ENCODE peak calls at places on chromosomes 2 and 18, in ten cellular contexts. One of them, this sample, is unnamed.

GRCh38 chr2:175170679-175171304 is 2.8 kb upstream of the ATF2 start:
- DNase-seq in astrocyte of the spinal cord: no peak
- DNase-seq in brain microvascular endothelial cell: no peak
- DNase-seq in uterus: no peak
- DNase-seq in fibroblast of the aortic adventitia: no peak
- DNase-seq in SK-N-SH: no peak
- DNase-seq in fibroblast of villous mesenchyme: no peak
- DNase-seq in fibroblast of lung: no peak
- DNase-seq in lung: no peak
- DNase-seq in thyroid gland: no peak
- DNase-seq in this sample: no peak

GRCh38 chr2:222993920-222994650 is 57.9 kb upstream of the KCNE4 start:
- DNase-seq in astrocyte of the spinal cord: peak; percentile 96
- DNase-seq in brain microvascular endothelial cell: peak; percentile 87
- DNase-seq in uterus: peak; percentile 90
- DNase-seq in fibroblast of the aortic adventitia: peak; percentile 99
- DNase-seq in SK-N-SH: peak; percentile 47
- DNase-seq in fibroblast of villous mesenchyme: peak; percentile 98
- DNase-seq in fibroblast of lung: peak; percentile 98
- DNase-seq in lung: peak; percentile 46
- DNase-seq in thyroid gland: peak; percentile 89
- DNase-seq in this sample: peak; percentile 96

GRCh38 chr2:58146707-58147106 is 94.4 kb downstream of the FANCL start:
- DNase-seq in astrocyte of the spinal cord: peak; percentile 26
- DNase-seq in brain microvascular endothelial cell: peak; percentile 45
- DNase-seq in uterus: no peak
- DNase-seq in fibroblast of the aortic adventitia: peak; percentile 32
- DNase-seq in SK-N-SH: no peak
- DNase-seq in fibroblast of villous mesenchyme: no peak
- DNase-seq in fibroblast of lung: no peak
- DNase-seq in lung: no peak
- DNase-seq in thyroid gland: no peak
- DNase-seq in this sample: peak; percentile 33

GRCh38 chr2:43950383-43951008 is 45.3 kb downstream of the LRPPRC start:
- DNase-seq in astrocyte of the spinal cord: peak; percentile 51
- DNase-seq in brain microvascular endothelial cell: peak; percentile 9
- DNase-seq in uterus: no peak
- DNase-seq in fibroblast of the aortic adventitia: peak; percentile 55
- DNase-seq in SK-N-SH: peak; percentile 37
- DNase-seq in fibroblast of villous mesenchyme: peak; percentile 63
- DNase-seq in fibroblast of lung: peak; percentile 61
- DNase-seq in lung: no peak
- DNase-seq in thyroid gland: no peak
- DNase-seq in this sample: peak; percentile 77

GRCh38 chr2:88188741-88189140 is 18.6 kb downstream of the THNSL2 start:
- DNase-seq in astrocyte of the spinal cord: no peak
- DNase-seq in brain microvascular endothelial cell: no peak
- DNase-seq in uterus: no peak
- DNase-seq in fibroblast of the aortic adventitia: peak; percentile 55
- DNase-seq in SK-N-SH: no peak
- DNase-seq in fibroblast of villous mesenchyme: peak; percentile 57
- DNase-seq in fibroblast of lung: peak; percentile 74
- DNase-seq in lung: no peak
- DNase-seq in thyroid gland: no peak
- DNase-seq in this sample: peak; percentile 5

GRCh38 chr2:39377226-39377939 is 59.7 kb downstream of the MAP4K3 start:
- DNase-seq in astrocyte of the spinal cord: no peak
- DNase-seq in brain microvascular endothelial cell: no peak
- DNase-seq in uterus: no peak
- DNase-seq in fibroblast of the aortic adventitia: no peak
- DNase-seq in SK-N-SH: no peak
- DNase-seq in fibroblast of villous mesenchyme: peak; percentile 55
- DNase-seq in fibroblast of lung: no peak
- DNase-seq in lung: no peak
- DNase-seq in thyroid gland: no peak
- DNase-seq in this sample: peak; percentile 17

GRCh38 chr2:145020139-145020538 is 500.2 kb upstream of the ZEB2 start:
- DNase-seq in astrocyte of the spinal cord: no peak
- DNase-seq in brain microvascular endothelial cell: no peak
- DNase-seq in uterus: no peak
- DNase-seq in fibroblast of the aortic adventitia: no peak
- DNase-seq in SK-N-SH: no peak
- DNase-seq in fibroblast of villous mesenchyme: no peak
- DNase-seq in fibroblast of lung: no peak
- DNase-seq in lung: no peak
- DNase-seq in thyroid gland: no peak
- DNase-seq in this sample: no peak

GRCh38 chr18:532023-532422 is 31.5 kb upstream of the COLEC12 start:
- DNase-seq in astrocyte of the spinal cord: no peak
- DNase-seq in brain microvascular endothelial cell: no peak
- DNase-seq in uterus: no peak
- DNase-seq in fibroblast of the aortic adventitia: no peak
- DNase-seq in SK-N-SH: no peak
- DNase-seq in fibroblast of villous mesenchyme: no peak
- DNase-seq in fibroblast of lung: no peak
- DNase-seq in lung: no peak
- DNase-seq in thyroid gland: no peak
- DNase-seq in this sample: no peak

GRCh38 chr2:58186501-58186900 is 54.6 kb downstream of the FANCL start:
- DNase-seq in astrocyte of the spinal cord: no peak
- DNase-seq in brain microvascular endothelial cell: no peak
- DNase-seq in uterus: no peak
- DNase-seq in fibroblast of the aortic adventitia: no peak
- DNase-seq in SK-N-SH: no peak
- DNase-seq in fibroblast of villous mesenchyme: peak; percentile 8
- DNase-seq in fibroblast of lung: no peak
- DNase-seq in lung: no peak
- DNase-seq in thyroid gland: no peak
- DNase-seq in this sample: no peak

GRCh38 chr2:229133155-229133772 is 137.8 kb downstream of the PID1 start:
- DNase-seq in astrocyte of the spinal cord: peak; percentile 66
- DNase-seq in brain microvascular endothelial cell: peak; percentile 6
- DNase-seq in uterus: no peak
- DNase-seq in fibroblast of the aortic adventitia: peak; percentile 70
- DNase-seq in SK-N-SH: peak; percentile 35
- DNase-seq in fibroblast of villous mesenchyme: peak; percentile 65
- DNase-seq in fibroblast of lung: peak; percentile 76
- DNase-seq in lung: no peak
- DNase-seq in thyroid gland: no peak
- DNase-seq in this sample: peak; percentile 83

GRCh38 chr2:30691948-30692828 is 115.1 kb downstream of the CAPN13 start:
- DNase-seq in astrocyte of the spinal cord: no peak
- DNase-seq in brain microvascular endothelial cell: no peak
- DNase-seq in uterus: no peak
- DNase-seq in fibroblast of the aortic adventitia: peak; percentile 26
- DNase-seq in SK-N-SH: no peak
- DNase-seq in fibroblast of villous mesenchyme: peak; percentile 17
- DNase-seq in fibroblast of lung: peak; percentile 50
- DNase-seq in lung: peak; percentile 28
- DNase-seq in thyroid gland: no peak
- DNase-seq in this sample: peak; percentile 56
- TF ChIP-seq CTCF in astrocyte of the spinal cord: peak; percentile 36
- TF ChIP-seq CTCF in brain microvascular endothelial cell: peak; percentile 49
- TF ChIP-seq CTCF in uterus: no peak
- TF ChIP-seq CTCF in fibroblast of the aortic adventitia: peak; percentile 34
- TF ChIP-seq CTCF in SK-N-SH: peak; percentile 29
- TF ChIP-seq CTCF in fibroblast of villous mesenchyme: peak; percentile 30
- TF ChIP-seq CTCF in fibroblast of lung: peak; percentile 27
- TF ChIP-seq CTCF in lung: no peak
- TF ChIP-seq CTCF in thyroid gland: no peak
- TF ChIP-seq CTCF in this sample: peak; percentile 48

GRCh38 chr2:27088644-27089043 is 2.1 kb downstream of the KHK start:
- DNase-seq in astrocyte of the spinal cord: no peak
- DNase-seq in brain microvascular endothelial cell: no peak
- DNase-seq in uterus: no peak
- DNase-seq in fibroblast of the aortic adventitia: no peak
- DNase-seq in SK-N-SH: no peak
- DNase-seq in fibroblast of villous mesenchyme: no peak
- DNase-seq in fibroblast of lung: no peak
- DNase-seq in lung: no peak
- DNase-seq in thyroid gland: no peak
- DNase-seq in this sample: no peak
- H3K4me3 ChIP-seq in astrocyte of the spinal cord: no peak overlapping the region
- H3K4me3 ChIP-seq in brain microvascular endothelial cell: no peak overlapping the region
- H3K4me3 ChIP-seq in uterus: no peak overlapping the region
- H3K4me3 ChIP-seq in fibroblast of the aortic adventitia: no peak overlapping the region
- H3K4me3 ChIP-seq in SK-N-SH: no peak overlapping the region
- H3K4me3 ChIP-seq in fibroblast of villous mesenchyme: no peak overlapping the region
- H3K4me3 ChIP-seq in fibroblast of lung: no peak overlapping the region
- H3K4me3 ChIP-seq in lung: no peak overlapping the region
- H3K4me3 ChIP-seq in thyroid gland: no peak overlapping the region
- H3K4me3 ChIP-seq in this sample: no peak overlapping the region

DNA sequence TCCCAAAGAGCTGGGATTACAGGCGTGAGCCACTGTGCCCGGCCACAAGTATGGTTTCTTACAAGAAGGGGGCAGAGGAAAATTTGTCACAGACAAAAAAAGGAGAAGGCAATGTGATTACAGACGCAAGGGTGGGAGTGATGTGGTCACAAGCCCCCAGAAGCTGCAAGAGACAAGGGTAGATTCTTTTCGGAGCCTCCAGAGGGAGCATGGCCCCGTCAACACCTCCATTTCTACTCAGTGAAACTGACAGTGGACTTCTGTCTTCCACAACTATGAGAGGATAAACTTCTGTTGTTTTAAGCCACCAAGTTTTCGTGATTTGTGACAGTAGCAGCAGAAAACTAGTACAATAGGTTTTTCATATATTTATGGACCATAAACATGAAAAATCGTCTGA is 2.1 kb upstream of the TCF7L1 start:
- DNase-seq in astrocyte of the spinal cord: peak; percentile 27
- DNase-seq in brain microvascular endothelial cell: no peak
- DNase-seq in uterus: peak; percentile 27
- DNase-seq in fibroblast of the aortic adventitia: peak; percentile 59
- DNase-seq in SK-N-SH: peak; percentile 47
- DNase-seq in fibroblast of villous mesenchyme: peak; percentile 47
- DNase-seq in fibroblast of lung: peak; percentile 55
- DNase-seq in lung: no peak
- DNase-seq in thyroid gland: no peak
- DNase-seq in this sample: peak; percentile 59
- TF ChIP-seq CTCF in astrocyte of the spinal cord: peak; percentile 64
- TF ChIP-seq CTCF in brain microvascular endothelial cell: peak; percentile 78
- TF ChIP-seq CTCF in uterus: peak; percentile 44
- TF ChIP-seq CTCF in fibroblast of the aortic adventitia: peak; percentile 63
- TF ChIP-seq CTCF in SK-N-SH: peak; percentile 52
- TF ChIP-seq CTCF in fibroblast of villous mesenchyme: peak; percentile 58
- TF ChIP-seq CTCF in fibroblast of lung: peak; percentile 61
- TF ChIP-seq CTCF in lung: peak; percentile 31
- TF ChIP-seq CTCF in thyroid gland: no peak
- TF ChIP-seq CTCF in this sample: peak; percentile 70

GRCh38 chr18:48779462-48779861 is 171.3 kb downstream of the SMAD7 start:
- DNase-seq in astrocyte of the spinal cord: no peak
- DNase-seq in brain microvascular endothelial cell: no peak
- DNase-seq in uterus: no peak
- DNase-seq in fibroblast of the aortic adventitia: no peak
- DNase-seq in SK-N-SH: no peak
- DNase-seq in fibroblast of villous mesenchyme: no peak
- DNase-seq in fibroblast of lung: no peak
- DNase-seq in lung: no peak
- DNase-seq in thyroid gland: no peak
- DNase-seq in this sample: no peak

GRCh38 chr18:48781990-48782368 is 168.8 kb downstream of the SMAD7 start:
- DNase-seq in astrocyte of the spinal cord: no peak
- DNase-seq in brain microvascular endothelial cell: no peak
- DNase-seq in uterus: no peak
- DNase-seq in fibroblast of the aortic adventitia: no peak
- DNase-seq in SK-N-SH: peak; percentile 47
- DNase-seq in fibroblast of villous mesenchyme: no peak
- DNase-seq in fibroblast of lung: no peak
- DNase-seq in lung: no peak
- DNase-seq in thyroid gland: no peak
- DNase-seq in this sample: no peak

GRCh38 chr18:48778344-48779011 is 172.3 kb downstream of the SMAD7 start:
- DNase-seq in astrocyte of the spinal cord: no peak
- DNase-seq in brain microvascular endothelial cell: no peak
- DNase-seq in uterus: no peak
- DNase-seq in fibroblast of the aortic adventitia: no peak
- DNase-seq in SK-N-SH: no peak
- DNase-seq in fibroblast of villous mesenchyme: no peak
- DNase-seq in fibroblast of lung: no peak
- DNase-seq in lung: no peak
- DNase-seq in thyroid gland: no peak
- DNase-seq in this sample: no peak

GRCh38 chr18:48781041-48781989 is 169.4 kb downstream of the SMAD7 start:
- DNase-seq in astrocyte of the spinal cord: peak; percentile 50
- DNase-seq in brain microvascular endothelial cell: peak; percentile 86
- DNase-seq in uterus: peak; percentile 70
- DNase-seq in fibroblast of the aortic adventitia: peak; percentile 87
- DNase-seq in SK-N-SH: peak; percentile 91
- DNase-seq in fibroblast of villous mesenchyme: peak; percentile 94
- DNase-seq in fibroblast of lung: peak; percentile 47
- DNase-seq in lung: peak; percentile 79
- DNase-seq in thyroid gland: peak; percentile 64
- DNase-seq in this sample: peak; percentile 58

DNA sequence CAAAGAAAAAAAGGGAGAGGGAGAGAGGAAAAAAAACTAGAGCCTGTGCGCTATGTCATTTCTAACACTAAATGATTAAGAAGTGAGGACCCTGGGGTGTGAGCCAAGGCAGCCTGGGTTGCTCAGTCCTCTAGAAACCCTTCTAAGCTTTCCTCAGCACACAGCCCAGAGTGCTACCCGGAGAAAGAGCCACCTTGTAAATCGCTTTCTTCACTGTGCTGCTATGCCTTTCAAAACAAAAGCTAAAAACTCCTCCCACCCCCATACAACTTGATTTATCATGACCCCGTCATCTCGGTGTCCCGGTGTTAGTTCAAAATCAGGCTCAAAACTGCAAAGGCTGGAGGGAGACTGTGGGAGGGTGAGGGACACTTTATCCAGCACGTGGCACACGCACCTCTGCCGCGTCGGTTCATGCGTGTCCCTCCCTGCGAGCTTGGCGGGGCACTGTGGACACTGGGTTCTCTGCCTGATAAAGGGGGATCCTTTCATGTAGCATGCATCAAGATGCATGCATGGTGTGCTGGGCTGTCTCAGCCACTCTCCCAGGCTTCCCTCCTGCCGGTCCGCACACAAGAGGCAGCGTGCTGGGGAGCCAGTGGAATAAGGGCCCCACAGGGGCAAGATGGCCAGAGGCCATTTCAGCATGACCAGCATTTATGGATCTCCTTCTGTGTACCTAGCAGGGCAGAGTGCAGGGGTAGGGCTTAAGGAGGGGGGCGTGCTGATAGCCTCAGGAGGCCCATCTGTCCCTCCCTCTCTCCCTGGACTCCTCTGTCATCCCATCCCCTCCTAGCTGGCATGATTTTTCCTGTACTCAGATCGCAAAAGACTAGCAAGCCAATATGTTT is 170.4 kb downstream of the SMAD7 start:
- DNase-seq in astrocyte of the spinal cord: peak; percentile 32
- DNase-seq in brain microvascular endothelial cell: no peak
- DNase-seq in uterus: peak; percentile 41
- DNase-seq in fibroblast of the aortic adventitia: peak; percentile 61
- DNase-seq in SK-N-SH: peak; percentile 65
- DNase-seq in fibroblast of villous mesenchyme: peak; percentile 48
- DNase-seq in fibroblast of lung: peak; percentile 41
- DNase-seq in lung: no peak
- DNase-seq in thyroid gland: peak; percentile 68
- DNase-seq in this sample: peak; percentile 45
- H3K4me3 ChIP-seq in astrocyte of the spinal cord: no peak overlapping the region
- H3K4me3 ChIP-seq in brain microvascular endothelial cell: no peak overlapping the region
- H3K4me3 ChIP-seq in uterus: no peak overlapping the region
- H3K4me3 ChIP-seq in fibroblast of the aortic adventitia: no peak overlapping the region
- H3K4me3 ChIP-seq in SK-N-SH: no peak overlapping the region
- H3K4me3 ChIP-seq in fibroblast of villous mesenchyme: no peak overlapping the region
- H3K4me3 ChIP-seq in fibroblast of lung: no peak overlapping the region
- H3K4me3 ChIP-seq in lung: no peak overlapping the region
- H3K4me3 ChIP-seq in thyroid gland: no peak overlapping the region
- H3K4me3 ChIP-seq in this sample: no peak overlapping the region